ENCODE peak calls at places on chromosomes 1 and 21, in eight cellular contexts. B, D, V, O, N, C, F and J are unnamed samples.

GRCh38 chr1:187999973-188000372 is 1171.2 kb downstream of the PLA2G4A start:
- DNase-seq in B (no peak), D (peak), V (no peak), O (no peak), N (no peak), C (no peak), F (no peak), J (no peak)

GRCh38 chr21:46055863-46056281 is 42.0 kb upstream of the COL6A2 start:
- DNase-seq in B (no peak), D (no peak), V (no peak), O (no peak), N (no peak), C (peak), F (peak), J (no peak)

GRCh38 chr1:77057994-77058585 is 161.1 kb downstream of the PIGK start:
- DNase-seq in B (no peak), D (no peak), V (no peak), O (no peak), N (no peak), C (no peak), F (no peak), J (no peak)

GRCh38 chr1:51850420-51851297 is 27.9 kb downstream of the NRDC start:
- DNase-seq in B (peak), D (no peak), V (no peak), O (no peak), N (no peak), C (no peak), F (no peak), J (no peak)

GRCh38 chr21:34133802-34134201 is 60.4 kb downstream of the MRPS6 start:
- DNase-seq in B (no peak), D (no peak), V (no peak), O (no peak), N (no peak), C (no peak), F (no peak), J (no peak)

GRCh38 chr21:20971296-20971921 is 26.8 kb upstream of the NCAM2 start:
- DNase-seq in B (no peak), D (peak), V (peak), O (no peak), N (peak), C (no peak), F (no peak), J (no peak)

GRCh38 chr1:160682983-160683886 is 28.4 kb downstream of the CD48 start:
- DNase-seq in B (no peak), D (no peak), V (no peak), O (no peak), N (no peak), C (no peak), F (no peak), J (no peak)

GRCh38 chr1:165364432-165365133 is 8.1 kb upstream of the LMX1A start:
- DNase-seq in B (no peak), D (no peak), V (no peak), O (no peak), N (no peak), C (peak), F (no peak), J (no peak)

GRCh38 chr1:207659545-207660148 is 14.7 kb downstream of the CR1L start:
- DNase-seq in B (no peak), D (no peak), V (no peak), O (no peak), N (no peak), C (no peak), F (no peak), J (no peak)

GRCh38 chr21:41564871-41565281 is 56.9 kb upstream of the TMPRSS2 start:
- DNase-seq in B (no peak), D (peak), V (no peak), O (no peak), N (no peak), C (no peak), F (no peak), J (no peak)

GRCh38 chr1:212433577-212434462 is 1.1 kb downstream of the NENF start:
- DNase-seq in B (no peak), D (no peak), V (no peak), O (no peak), N (no peak), C (no peak), F (no peak), J (no peak)

GRCh38 chr1:42971848-42972291 is 13.2 kb upstream of the SLC2A1 start:
- DNase-seq in B (no peak), D (no peak), V (no peak), O (no peak), N (no peak), C (no peak), F (no peak), J (no peak)

GRCh38 chr1:67635055-67635809 is 49.8 kb upstream of the GADD45A start:
- DNase-seq in B (no peak), D (no peak), V (no peak), O (no peak), N (no peak), C (no peak), F (no peak), J (no peak)

GRCh38 chr1:166855558-166855957 is 16.3 kb downstream of the POGK start:
- DNase-seq in B (no peak), D (no peak), V (no peak), O (no peak), N (no peak), C (no peak), F (no peak), J (no peak)

GRCh38 chr1:50352428-50352827 is 70.8 kb downstream of the DMRTA2 start:
- DNase-seq in B (no peak), D (no peak), V (no peak), O (peak), N (no peak), C (no peak), F (no peak), J (no peak)

GRCh38 chr1:214707306-214708087 is 104.5 kb downstream of the CENPF start:
- DNase-seq in B (no peak), D (peak), V (no peak), O (no peak), N (no peak), C (no peak), F (no peak), J (no peak)

GRCh38 chr1:5949761-5950100 is 42.5 kb downstream of the NPHP4 start:
- DNase-seq in B (no peak), D (no peak), V (no peak), O (peak), N (no peak), C (no peak), F (no peak), J (no peak)

GRCh38 chr1:179770887-179771502 is 27.9 kb downstream of the FAM163A start:
- DNase-seq in B (no peak), D (peak), V (no peak), O (no peak), N (no peak), C (no peak), F (no peak), J (no peak)

GRCh38 chr1:108830119-108831008 is 26.5 kb downstream of the AKNAD1 start:
- DNase-seq in B (peak), D (peak), V (no peak), O (peak), N (no peak), C (peak), F (peak), J (no peak)

GRCh38 chr1:7470904-7471638 is 300.0 kb upstream of the VAMP3 start:
- DNase-seq in B (peak), D (peak), V (no peak), O (peak), N (no peak), C (peak), F (peak), J (no peak)

GRCh38 chr1:51218570-51218969 is 17.5 kb upstream of the RNF11 start:
- DNase-seq in B (no peak), D (no peak), V (no peak), O (no peak), N (no peak), C (no peak), F (no peak), J (no peak)

GRCh38 chr1:40001456-40001855 is 39.1 kb upstream of the CAP1 start:
- DNase-seq in B (no peak), D (no peak), V (no peak), O (no peak), N (no peak), C (no peak), F (no peak), J (no peak)

GRCh38 chr1:33429846-33430750 is 797 bp downstream of the PHC2 start:
- DNase-seq in B (peak), D (peak), V (peak), O (peak), N (no peak), C (peak), F (peak), J (no peak)

GRCh38 chr1:109790735-109791494 is 27.2 kb upstream of the EPS8L3 start:
- DNase-seq in B (peak), D (peak), V (no peak), O (peak), N (no peak), C (peak), F (peak), J (no peak)

GRCh38 chr1:214316597-214316996 is 35.6 kb downstream of the SMYD2 start:
- DNase-seq in B (peak), D (peak), V (no peak), O (no peak), N (no peak), C (no peak), F (no peak), J (no peak)

GRCh38 chr1:206693592-206693991 is 8.9 kb downstream of the MAPKAPK2 start:
- DNase-seq in B (peak), D (no peak), V (no peak), O (peak), N (no peak), C (no peak), F (no peak), J (no peak)

GRCh38 chr1:41983451-41983850 is 64.7 kb upstream of the HIVEP3 start:
- DNase-seq in B (no peak), D (no peak), V (no peak), O (no peak), N (no peak), C (no peak), F (no peak), J (no peak)

GRCh38 chr1:240030236-240030635 is 61.4 kb upstream of the FMN2 start:
- DNase-seq in B (no peak), D (peak), V (no peak), O (no peak), N (no peak), C (no peak), F (no peak), J (no peak)

GRCh38 chr1:11132571-11133293 is 33.1 kb upstream of the EXOSC10 start:
- DNase-seq in B (no peak), D (no peak), V (no peak), O (no peak), N (no peak), C (no peak), F (no peak), J (no peak)

GRCh38 chr1:172402878-172403573 is 17.5 kb upstream of the C1orf105 start:
- DNase-seq in B (no peak), D (no peak), V (no peak), O (no peak), N (no peak), C (no peak), F (no peak), J (no peak)

GRCh38 chr1:172398193-172398592 is 22.3 kb upstream of the C1orf105 start:
- DNase-seq in B (no peak), D (peak), V (no peak), O (no peak), N (no peak), C (no peak), F (peak), J (no peak)

GRCh38 chr1:172399369-172400072 is 21.0 kb upstream of the C1orf105 start:
- DNase-seq in B (peak), D (peak), V (peak), O (peak), N (no peak), C (no peak), F (peak), J (no peak)

GRCh38 chr1:172400073-172400737 is 20.3 kb upstream of the C1orf105 start:
- DNase-seq in B (no peak), D (no peak), V (no peak), O (no peak), N (no peak), C (no peak), F (no peak), J (no peak)

DNA sequence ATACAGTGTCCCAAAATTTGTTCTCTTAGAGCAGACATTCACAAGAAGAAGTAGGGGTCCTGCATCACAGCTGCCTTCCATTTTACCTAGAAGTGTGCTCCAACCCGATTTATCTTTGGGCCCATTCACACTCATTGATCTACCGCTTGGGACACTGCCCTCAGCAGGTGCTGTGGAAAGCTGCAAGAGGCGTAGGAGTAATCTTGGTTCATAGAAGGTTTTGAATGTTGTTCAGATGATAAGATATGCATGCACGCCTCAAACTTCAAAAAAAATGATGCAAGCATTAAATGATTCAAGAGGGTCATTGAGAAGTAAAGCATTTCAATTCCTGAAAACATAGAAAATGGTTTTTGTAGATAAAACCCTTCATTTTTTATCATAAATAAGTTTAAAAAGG is 18.6 kb upstream of the C1orf105 start:
- DNase-seq in B (no peak), D (no peak), V (no peak), O (no peak), N (no peak), C (no peak), F (no peak), J (no peak)
- TF ChIP-seq CTCF in B (no peak), D (peak), V (peak), O (no peak), N (peak), C (no peak), F (no peak), J (no peak)

DNA sequence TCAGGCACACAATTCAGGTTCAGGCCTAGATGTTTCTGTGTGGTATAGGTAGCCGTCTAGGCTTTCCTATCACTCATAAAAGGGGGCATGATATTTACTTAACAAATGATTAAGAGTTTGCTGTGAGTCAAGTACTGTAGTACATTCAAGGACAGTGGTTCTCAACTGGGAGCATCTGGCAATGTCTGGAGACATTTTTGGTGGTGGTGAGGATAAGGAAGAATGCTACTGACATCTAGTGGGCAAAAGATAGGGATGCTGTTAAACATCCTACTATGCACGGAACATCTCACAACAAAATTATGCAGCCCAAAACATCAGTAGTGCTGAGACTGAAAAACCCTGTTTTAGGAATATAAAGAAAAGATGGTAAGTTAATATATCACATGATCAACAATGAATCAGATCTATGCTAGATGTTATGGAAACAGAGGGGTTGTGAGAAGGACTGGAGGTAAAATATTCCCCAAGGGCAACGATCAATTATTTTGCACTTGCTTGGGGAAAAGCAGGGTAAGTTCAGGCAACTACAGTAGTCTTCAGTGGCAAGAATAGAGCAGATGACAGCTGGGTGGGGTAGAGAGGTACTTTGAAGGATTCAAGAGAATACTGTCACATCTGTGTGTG is 4.9 kb downstream of the DNTTIP2 start:
- DNase-seq in B (no peak), D (peak), V (no peak), O (no peak), N (peak), C (no peak), F (no peak), J (no peak)
- TF ChIP-seq CTCF in B (peak), D (peak), V (peak), O (no peak), N (peak), C (peak), F (peak), J (no peak)

GRCh38 chr1:155227261-155228095 is 19.0 kb downstream of the MTX1 start:
- DNase-seq in B (peak), D (peak), V (peak), O (peak), N (peak), C (peak), F (peak), J (peak)
- TF ChIP-seq CTCF in B (no peak), D (no peak), V (no peak), O (no peak), N (no peak), C (no peak), F (no peak), J (no peak)

DNA sequence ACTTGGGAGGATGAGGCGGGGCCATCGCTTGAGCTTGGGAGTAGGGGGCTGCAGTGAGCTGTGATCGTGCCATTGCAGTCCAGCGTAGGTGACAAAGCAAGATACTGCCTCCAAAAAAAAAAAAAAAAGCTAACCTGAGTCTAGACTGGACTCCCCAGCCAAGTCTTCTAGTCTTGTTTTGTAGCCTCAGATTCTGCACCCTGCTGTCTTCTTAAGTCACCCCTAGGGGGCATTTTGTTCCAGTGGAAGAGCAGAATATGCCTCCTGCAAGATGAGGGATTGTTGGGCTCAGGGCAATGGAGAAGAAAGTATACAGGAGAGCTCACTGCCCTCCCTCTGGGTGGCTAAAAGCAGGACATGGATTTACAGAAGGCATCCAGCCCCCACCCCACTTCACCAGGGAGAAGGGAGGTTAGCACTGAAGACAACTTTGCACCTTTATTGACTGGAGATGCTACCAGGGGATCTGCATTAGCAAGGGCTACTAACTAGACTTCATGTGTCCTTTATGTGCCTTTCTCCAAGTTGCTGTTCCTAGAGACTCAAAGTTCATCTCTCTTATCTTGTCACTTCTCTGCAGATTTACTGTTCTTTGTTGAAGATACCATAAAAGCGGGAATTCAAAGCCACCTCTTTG is 15.3 kb upstream of the RNF187 start:
- DNase-seq in B (no peak), D (peak), V (no peak), O (peak), N (no peak), C (no peak), F (no peak), J (no peak)
- TF ChIP-seq CTCF in B (peak), D (peak), V (peak), O (no peak), N (peak), C (peak), F (no peak), J (no peak)

DNA sequence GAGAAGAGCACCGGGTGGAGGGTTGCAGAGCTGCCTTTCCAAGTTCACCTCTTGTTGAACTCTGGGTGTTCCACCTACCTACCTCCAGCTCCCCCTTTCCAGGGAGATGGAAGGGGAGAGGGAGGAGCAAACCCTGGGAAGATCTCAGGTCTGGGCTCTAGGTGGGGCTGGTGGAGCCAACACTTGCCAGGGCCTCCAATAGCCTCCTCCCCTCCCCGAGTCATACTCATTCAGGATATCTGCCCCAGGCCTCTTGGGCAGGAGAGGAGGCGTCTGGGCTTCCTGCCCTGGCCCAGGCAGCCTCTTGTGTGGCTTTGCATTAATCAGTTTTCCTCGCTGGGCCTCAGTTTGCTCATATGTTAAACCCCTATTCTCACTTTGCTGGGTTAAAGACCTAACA is 13.4 kb downstream of the RAP1GAP start:
- DNase-seq in B (no peak), D (peak), V (no peak), O (no peak), N (no peak), C (no peak), F (no peak), J (no peak)
- TF ChIP-seq CTCF in B (no peak), D (peak), V (no peak), O (no peak), N (no peak), C (no peak), F (no peak), J (no peak)

DNA sequence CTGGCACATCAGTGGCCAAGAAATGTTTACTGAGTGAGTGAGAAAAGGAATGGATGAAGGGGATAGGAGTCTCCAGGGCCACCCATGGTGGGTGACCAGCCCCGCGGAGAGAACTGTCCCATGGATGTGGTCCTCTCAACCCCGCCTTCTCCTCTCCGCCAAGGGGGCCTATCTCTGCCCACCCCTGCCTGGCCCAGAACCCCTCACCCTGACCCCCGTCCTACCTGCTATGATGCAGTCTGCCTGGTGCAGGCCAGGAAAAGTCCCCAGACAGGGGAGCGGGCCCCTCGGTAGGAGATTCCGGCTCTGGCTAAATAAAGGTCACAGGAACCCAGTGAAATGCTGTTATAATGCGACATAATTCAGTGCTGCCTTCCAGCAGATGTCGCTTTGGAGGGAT is 107.6 kb downstream of the PTPRU start:
- DNase-seq in B (no peak), D (no peak), V (no peak), O (no peak), N (no peak), C (no peak), F (no peak), J (no peak)
- TF ChIP-seq CTCF in B (no peak), D (peak), V (no peak), O (no peak), N (no peak), C (no peak), F (no peak), J (no peak)

GRCh38 chr1:37944816-37945215 is 2.0 kb downstream of the INPP5B start:
- DNase-seq in B (no peak), D (no peak), V (no peak), O (no peak), N (no peak), C (peak), F (no peak), J (no peak)
- TF ChIP-seq CTCF in B (no peak), D (no peak), V (no peak), O (no peak), N (no peak), C (no peak), F (no peak), J (no peak)